ENCODE peak calls at places on chromosomes 16 and 17, in ten cellular contexts. N is ELF-1; V is endothelial cell; T is stimulated activated CD4-positive, alpha-beta T cell treated with anti-CD3 and anti-CD28 coated beads, Interleukin-2, amount 100 ng/mL, for 48 hours; J is HTR-8/SVneo; I is EL; S is RCC 7860; Z is KG1; K is stimulated activated CD8-positive, alpha-beta memory T cell treated with anti-CD3 and anti-CD28 coated beads, Interleukin-15, amount 100 ng/mL, for 1 hour; G is activated effector memory CD4-positive, alpha-beta T cell treated with anti-CD3 and anti-CD28 coated beads, Interleukin-2, amount 50 U/mL, for 16 hours. X is an unnamed sample.

GRCh38 chr16:1708768-1709180 is 2.8 kb downstream of the MAPK8IP3 start:
- DNase-seq in N (no peak), V (no peak), T (no peak), J (no peak), I (no peak), S (peak), Z (no peak), K (no peak), G (no peak), X (no peak)

GRCh38 chr16:69294051-69294450 is 17.1 kb upstream of the VPS4A start:
- DNase-seq in N (no peak), V (no peak), T (no peak), J (no peak), I (no peak), S (no peak), Z (no peak), K (no peak), G (no peak), X (no peak)

GRCh38 chr17:78396436-78397335 is 18.2 kb downstream of the PGS1 start:
- DNase-seq in N (no peak), V (no peak), T (no peak), J (no peak), I (no peak), S (no peak), Z (no peak), K (no peak), G (no peak), X (no peak)

GRCh38 chr17:75639327-75639726 is 6.1 kb downstream of the SMIM5 start:
- DNase-seq in N (no peak), V (no peak), T (no peak), J (no peak), I (no peak), S (no peak), Z (no peak), K (no peak), G (no peak), X (no peak)

GRCh38 chr16:2198283-2198682 is 1.9 kb upstream of the CASKIN1 start:
- DNase-seq in N (no peak), V (no peak), T (no peak), J (no peak), I (no peak), S (no peak), Z (no peak), K (no peak), G (no peak), X (no peak)

GRCh38 chr16:1940273-1941161 is 2.5 kb downstream of the MSRB1 start:
- DNase-seq in N (peak), V (no peak), T (no peak), J (no peak), I (no peak), S (no peak), Z (no peak), K (no peak), G (no peak), X (no peak)

GRCh38 chr16:17836868-17837602 is 366.3 kb upstream of the XYLT1 start:
- DNase-seq in N (peak), V (no peak), T (no peak), J (peak), I (peak), S (peak), Z (no peak), K (no peak), G (no peak), X (no peak)

GRCh38 chr17:68161644-68162428 is 86.0 kb upstream of the AMZ2 start:
- DNase-seq in N (no peak), V (no peak), T (no peak), J (no peak), I (peak), S (peak), Z (no peak), K (no peak), G (no peak), X (peak)

GRCh38 chr17:3678095-3678820 is 9.6 kb downstream of the EMC6 start:
- DNase-seq in N (peak), V (no peak), T (no peak), J (no peak), I (no peak), S (no peak), Z (no peak), K (no peak), G (no peak), X (no peak)

GRCh38 chr17:81161972-81162371 is 3.3 kb upstream of the PVALEF start:
- DNase-seq in N (no peak), V (no peak), T (no peak), J (no peak), I (no peak), S (no peak), Z (no peak), K (no peak), G (no peak), X (no peak)

GRCh38 chr16:67192781-67193260 is 866 bp downstream of the E2F4 start:
- DNase-seq in N (no peak), V (no peak), T (no peak), J (no peak), I (no peak), S (no peak), Z (no peak), K (no peak), G (no peak), X (no peak)

GRCh38 chr17:77125432-77125901 is 15.3 kb upstream of the SEC14L1 start:
- DNase-seq in N (no peak), V (no peak), T (no peak), J (peak), I (peak), S (peak), Z (no peak), K (no peak), G (no peak), X (peak)

GRCh38 chr16:31367875-31368274 is 12.9 kb downstream of the ITGAX start:
- DNase-seq in N (no peak), V (no peak), T (no peak), J (no peak), I (no peak), S (no peak), Z (no peak), K (no peak), G (no peak), X (no peak)

GRCh38 chr17:37179893-37180292 is 195.9 kb upstream of the C17orf78 start:
- DNase-seq in N (no peak), V (no peak), T (no peak), J (peak), I (peak), S (peak), Z (no peak), K (no peak), G (no peak), X (no peak)

GRCh38 chr16:58158137-58158536 is 29.0 kb upstream of the CFAP20 start:
- DNase-seq in N (no peak), V (no peak), T (no peak), J (no peak), I (no peak), S (no peak), Z (no peak), K (no peak), G (no peak), X (no peak)

GRCh38 chr16:68367034-68367433 is 56.2 kb downstream of the PRMT7 start:
- DNase-seq in N (peak), V (peak), T (peak), J (peak), I (peak), S (no peak), Z (no peak), K (no peak), G (no peak), X (no peak)

GRCh38 chr17:622356-622755 is 92.3 kb downstream of the VPS53 start:
- DNase-seq in N (no peak), V (no peak), T (no peak), J (peak), I (peak), S (peak), Z (no peak), K (no peak), G (no peak), X (no peak)

GRCh38 chr17:78618264-78619066 is 41.3 kb upstream of the DNAH17 start:
- DNase-seq in N (no peak), V (no peak), T (no peak), J (no peak), I (no peak), S (no peak), Z (no peak), K (no peak), G (no peak), X (no peak)

GRCh38 chr16:30740364-30741251 is 7.6 kb upstream of the PHKG2 start:
- DNase-seq in N (peak), V (no peak), T (no peak), J (peak), I (peak), S (peak), Z (no peak), K (no peak), G (no peak), X (peak)

GRCh38 chr16:89925596-89926079 is 2.5 kb downstream of the TUBB3 start:
- DNase-seq in N (no peak), V (no peak), T (no peak), J (no peak), I (no peak), S (no peak), Z (no peak), K (no peak), G (no peak), X (no peak)

GRCh38 chr16:77767211-77767610 is 21.2 kb upstream of the VAT1L start:
- DNase-seq in N (no peak), V (no peak), T (no peak), J (no peak), I (no peak), S (no peak), Z (no peak), K (no peak), G (no peak), X (no peak)

GRCh38 chr17:77875051-77875780 is 83.3 kb upstream of the TNRC6C start:
- DNase-seq in N (no peak), V (no peak), T (no peak), J (peak), I (peak), S (no peak), Z (no peak), K (no peak), G (no peak), X (no peak)

GRCh38 chr17:8447816-8448215 is 12.1 kb downstream of the NDEL1 start:
- DNase-seq in N (peak), V (no peak), T (no peak), J (no peak), I (no peak), S (no peak), Z (no peak), K (no peak), G (no peak), X (no peak)

GRCh38 chr17:48757524-48757961 is 29.0 kb upstream of the HOXB13 start:
- DNase-seq in N (no peak), V (no peak), T (no peak), J (no peak), I (peak), S (peak), Z (no peak), K (no peak), G (no peak), X (peak)

GRCh38 chr16:62034236-62035114 is 1.8 kb downstream of the CDH8 start:
- DNase-seq in N (no peak), V (peak), T (no peak), J (no peak), I (no peak), S (no peak), Z (no peak), K (no peak), G (no peak), X (no peak)

GRCh38 chr16:1152651-1153259 is at the start of gene CACNA1H:
- DNase-seq in N (no peak), V (peak), T (peak), J (peak), I (no peak), S (no peak), Z (no peak), K (peak), G (peak), X (no peak)

GRCh38 chr16:49849709-49850108 is 6.2 kb downstream of the ZNF423 start:
- DNase-seq in N (no peak), V (no peak), T (no peak), J (no peak), I (no peak), S (no peak), Z (no peak), K (no peak), G (no peak), X (no peak)

GRCh38 chr16:14682121-14682520 is 12.0 kb downstream of the PLA2G10 start:
- DNase-seq in N (no peak), V (no peak), T (no peak), J (no peak), I (no peak), S (no peak), Z (no peak), K (no peak), G (no peak), X (no peak)

GRCh38 chr17:29573871-29574731 is 5.6 kb downstream of the TP53I13 start:
- DNase-seq in N (no peak), V (no peak), T (no peak), J (no peak), I (no peak), S (no peak), Z (no peak), K (no peak), G (peak), X (no peak)

GRCh38 chr17:66514227-66514806 is 211.9 kb downstream of the PRKCA start:
- DNase-seq in N (no peak), V (no peak), T (peak), J (no peak), I (peak), S (no peak), Z (no peak), K (no peak), G (no peak), X (no peak)

GRCh38 chr16:72429566-72430160 is 257.7 kb upstream of the PMFBP1 start:
- DNase-seq in N (no peak), V (no peak), T (no peak), J (no peak), I (no peak), S (no peak), Z (no peak), K (no peak), G (no peak), X (no peak)

GRCh38 chr16:75621170-75621477 is 2.0 kb downstream of the ADAT1 start:
- DNase-seq in N (no peak), V (no peak), T (no peak), J (peak), I (peak), S (no peak), Z (no peak), K (no peak), G (no peak), X (no peak)

GRCh38 chr16:544517-544916 is 15.7 kb upstream of the PRR35 start:
- DNase-seq in N (no peak), V (no peak), T (no peak), J (no peak), I (no peak), S (no peak), Z (no peak), K (no peak), G (no peak), X (no peak)

X was measured in epithelial cell of proximal tubule.